ENCODE peak calls at places on chromosomes 16 and 17, in six cellular contexts. V is endodermal cell, G is right lobe of liver, O is heart left ventricle, J is upper lobe of right lung, R is body of pancreas. U is an unnamed sample. For H3K36me3, the result is how much of the 10 kb centered on the place peaks cover.

GRCh38 chr17:50079334-50080095 is 15.6 kb upstream of the PDK2 start:
- DNase-seq in J (no peak), V (peak), G (peak), O (no peak), R (peak), U (no peak)

GRCh38 chr17:35540589-35541404 is 3.3 kb upstream of the SLFN12L start:
- DNase-seq in R (no peak), G (peak), O (peak), V (no peak), J (peak), U (no peak)

GRCh38 chr16:17177242-17177967 is 293.4 kb downstream of the XYLT1 start:
- DNase-seq in G (no peak), O (no peak), V (no peak), J (no peak), R (no peak), U (no peak)

GRCh38 chr16:4498546-4499195 is 22.5 kb downstream of the HMOX2 start:
- DNase-seq in G (no peak), R (no peak), V (no peak), J (no peak), O (no peak), U (no peak)

GRCh38 chr17:82390860-82391435 is 19.4 kb downstream of the UTS2R start:
- DNase-seq in V (no peak), O (peak), G (no peak), R (no peak), J (no peak), U (no peak)

GRCh38 chr17:68384941-68385340 is 72.4 kb downstream of the WIPI1 start:
- DNase-seq in J (no peak), G (no peak), R (no peak), V (peak), O (no peak), U (no peak)

GRCh38 chr17:66507103-66507923 is 204.9 kb downstream of the PRKCA start:
- DNase-seq in G (no peak), V (no peak), J (no peak), O (peak), R (peak), U (peak)

GRCh38 chr16:87172632-87173031 is 144.6 kb downstream of the C16orf95 start:
- DNase-seq in J (no peak), G (no peak), R (no peak), O (no peak), V (peak), U (no peak)

GRCh38 chr17:58329035-58329807 is 626 bp upstream of the TSPOAP1 start:
- DNase-seq in J (peak), V (no peak), G (peak), O (peak), R (no peak), U (no peak)

GRCh38 chr16:31092330-31092729 is 2.3 kb downstream of the VKORC1 start:
- DNase-seq in V (no peak), J (no peak), R (no peak), O (peak), G (no peak), U (no peak)

DNA sequence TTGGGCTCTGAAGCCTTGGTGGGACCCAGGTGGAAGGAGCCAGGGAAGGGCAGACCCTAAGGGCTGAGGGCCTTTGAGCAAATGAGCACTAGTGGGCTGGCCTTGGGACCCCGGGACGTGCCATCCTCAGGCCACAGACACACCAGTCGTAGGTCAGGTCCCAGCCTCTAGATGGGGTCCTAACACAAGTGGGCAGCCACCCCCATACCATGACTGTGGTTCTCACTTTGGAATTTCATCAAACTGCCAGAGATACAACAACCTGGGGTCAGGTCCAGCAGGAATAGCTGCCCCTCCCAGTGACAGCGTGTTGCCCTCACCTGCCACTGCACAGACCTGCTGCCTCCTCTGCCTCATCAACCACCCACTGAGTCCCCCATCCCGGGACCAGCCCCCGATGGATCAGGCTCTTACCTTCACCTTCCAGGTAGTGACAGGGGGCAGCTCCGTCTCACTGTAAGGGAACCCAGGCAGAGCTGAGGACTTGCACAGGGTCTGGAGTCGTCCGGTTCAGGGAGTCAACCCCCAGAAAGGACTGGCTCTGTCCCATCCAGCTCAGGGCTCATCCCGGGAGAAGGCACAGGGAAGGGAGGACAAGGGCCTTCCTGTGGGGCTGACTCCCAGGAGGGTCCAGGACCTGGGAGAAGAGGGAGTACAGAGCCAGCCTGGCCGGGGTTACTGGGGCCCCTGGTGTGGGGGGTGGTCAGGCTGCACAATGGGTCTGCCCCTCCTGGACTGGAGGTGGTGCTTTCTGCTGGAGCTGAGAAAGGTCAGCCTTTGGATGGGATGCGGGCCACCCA is 40.0 kb downstream of the LGALS9 start:
- DNase-seq in R (no peak), O (no peak), J (peak), G (peak), V (peak), U (no peak)
- TF ChIP-seq CTCF in R (no peak), O (no peak), J (no peak), G (no peak), V (peak), U (no peak)

GRCh38 chr17:77479817-77480508 is 339.2 kb downstream of the SEC14L1 start:
- DNase-seq in R (no peak), O (no peak), G (no peak), J (no peak), V (peak), U (no peak)
- H3K36me3 ChIP-seq in R (under half), O (under half), G (under half), J (under half), V (under half), U (under half)

DNA sequence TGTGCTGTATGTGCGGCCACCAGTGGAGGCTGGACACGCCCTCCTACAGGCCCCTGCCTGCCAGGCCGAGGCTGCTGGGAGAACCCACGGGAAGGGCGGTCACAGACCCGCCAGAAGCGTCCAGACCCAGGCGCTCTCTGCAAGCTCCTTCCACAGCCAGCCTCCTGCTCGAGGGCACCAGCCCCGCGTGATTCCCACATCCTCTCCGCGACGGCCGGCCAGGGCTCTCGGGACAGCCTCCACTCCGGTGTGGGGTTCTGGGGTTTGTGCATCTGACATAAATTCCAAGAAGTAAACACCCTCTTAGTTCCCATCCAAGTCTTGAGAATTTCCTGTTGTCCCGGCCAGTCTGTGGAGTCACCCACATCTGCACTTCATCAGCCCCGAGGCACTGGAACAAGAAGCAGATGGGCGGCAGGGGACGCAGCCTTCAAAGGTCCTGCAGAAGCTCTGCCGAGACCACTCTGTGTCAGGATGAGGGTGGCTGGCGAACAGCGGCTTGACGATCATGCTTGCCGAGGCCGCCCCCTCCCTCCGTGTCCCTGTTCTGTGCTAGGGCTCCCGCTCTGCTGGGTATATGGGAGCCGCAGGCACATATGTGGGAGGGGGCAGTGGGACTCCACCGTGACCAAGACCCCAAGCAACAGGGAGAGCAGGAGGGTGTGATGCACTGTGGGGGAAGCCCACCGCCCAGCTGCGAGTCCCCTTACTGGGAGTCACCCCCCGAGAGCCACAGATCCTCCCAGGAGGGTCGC is 2.4 kb upstream of the TMEM204 start:
- DNase-seq in G (no peak), J (no peak), R (peak), V (no peak), O (peak), U (peak)
- TF ChIP-seq CTCF in G (no peak), J (no peak), R (no peak), V (no peak), O (no peak), U (no peak)

DNA sequence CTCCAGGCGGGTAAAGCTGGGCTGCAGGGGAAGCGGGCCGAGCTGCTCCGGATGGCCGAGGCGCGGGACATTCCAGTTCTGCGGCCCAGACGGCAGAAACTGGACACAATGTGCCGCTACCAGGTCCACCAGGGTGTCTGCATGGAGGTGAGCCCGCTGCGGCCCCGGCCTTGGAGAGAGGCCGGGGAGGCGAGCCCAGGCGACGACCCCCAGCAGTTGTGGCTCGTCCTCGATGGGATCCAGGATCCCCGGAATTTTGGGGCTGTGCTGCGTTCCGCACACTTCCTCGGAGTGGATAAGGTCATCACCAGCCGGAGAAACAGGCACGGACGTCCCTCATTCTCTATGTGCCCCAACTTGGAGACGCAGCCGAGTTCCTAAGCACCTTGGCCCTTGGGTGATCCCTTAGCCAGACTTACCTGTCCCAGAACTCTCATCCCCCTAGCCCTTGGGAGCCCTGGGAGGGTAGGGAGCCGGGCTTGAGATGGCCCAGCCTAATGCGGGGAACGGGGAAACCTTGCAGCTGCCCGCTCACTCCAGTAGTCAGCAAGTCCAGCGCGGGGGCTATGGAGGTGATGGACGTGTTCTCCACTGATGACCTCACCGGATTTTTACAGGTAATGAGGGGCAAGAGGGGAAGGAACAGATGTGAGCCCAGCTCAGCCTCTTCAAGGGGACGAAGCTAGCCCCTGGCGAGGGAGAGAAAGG is 801 bp downstream of the MRM1 start:
- DNase-seq in O (no peak), R (peak), J (peak), V (peak), G (no peak), U (peak)
- H3K36me3 ChIP-seq in O (under half), R (under half), J (under half), V (under half), G (under half), U (under half)

GRCh38 chr17:33292981-33293867 is at the start of gene ASIC2:
- DNase-seq in J (no peak), G (no peak), V (peak), R (peak), O (no peak), U (no peak)
- TF ChIP-seq CTCF in J (no peak), G (no peak), V (peak), R (no peak), O (no peak), U (peak)

DNA sequence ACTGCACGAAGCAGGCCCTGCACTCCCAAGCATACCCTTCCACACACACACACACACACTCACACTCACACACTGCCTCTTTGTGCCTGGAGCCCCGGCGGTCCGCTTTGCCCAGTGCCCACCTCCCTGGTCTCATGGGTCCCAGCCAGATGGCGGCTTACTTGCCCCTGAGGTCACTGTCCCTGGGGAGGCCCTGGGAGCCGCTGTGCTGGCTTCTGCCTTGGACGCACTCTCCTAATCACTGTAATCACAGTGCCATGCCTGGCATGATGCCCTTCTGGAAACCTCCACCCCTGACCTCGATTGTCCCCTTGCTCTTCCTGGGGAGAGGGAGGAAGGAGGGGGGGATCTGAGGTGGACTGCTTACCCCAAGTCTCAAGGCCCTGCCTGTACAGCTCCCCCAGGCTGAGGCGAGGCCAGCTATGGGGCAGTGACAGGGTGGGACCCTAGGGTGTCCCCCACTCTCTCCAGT is 36.0 kb downstream of the ARHGAP23 start:
- DNase-seq in R (no peak), G (no peak), V (no peak), O (peak), J (no peak), U (peak)
- H3K36me3 ChIP-seq in R (under half), G (under half), V (under half), O (half or more), J (under half), U (under half)

GRCh38 chr16:58515125-58515870 is at the start of gene SETD6:
- DNase-seq in G (peak), J (peak), R (peak), V (peak), O (peak), U (peak)
- TF ChIP-seq CTCF in G (peak), J (peak), R (peak), V (peak), O (peak), U (peak)

DNA sequence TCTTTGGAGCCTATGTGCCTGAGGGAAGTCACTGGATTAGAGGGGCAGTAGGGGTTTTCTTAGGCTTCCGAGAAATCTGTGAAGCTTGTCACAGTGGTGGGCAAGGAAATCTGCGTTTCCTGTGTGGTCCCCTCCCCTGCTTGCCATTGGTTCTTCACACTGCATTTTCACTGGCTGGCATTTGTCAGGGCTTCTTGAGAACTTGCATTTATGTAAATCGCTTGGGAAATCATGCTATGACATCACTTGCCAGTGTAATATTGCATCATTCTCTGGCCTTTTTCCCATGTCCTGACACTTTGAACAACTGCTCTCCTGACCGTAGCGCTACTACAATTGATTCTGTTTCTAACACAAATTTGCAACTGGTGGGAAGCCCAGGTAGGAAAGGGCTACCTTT is 1.8 kb downstream of the CACNG3 start:
- DNase-seq in V (peak), J (no peak), O (no peak), R (no peak), G (no peak), U (no peak)
- H3K36me3 ChIP-seq in V (under half), J (under half), O (under half), R (under half), G (under half), U (under half)

DNA sequence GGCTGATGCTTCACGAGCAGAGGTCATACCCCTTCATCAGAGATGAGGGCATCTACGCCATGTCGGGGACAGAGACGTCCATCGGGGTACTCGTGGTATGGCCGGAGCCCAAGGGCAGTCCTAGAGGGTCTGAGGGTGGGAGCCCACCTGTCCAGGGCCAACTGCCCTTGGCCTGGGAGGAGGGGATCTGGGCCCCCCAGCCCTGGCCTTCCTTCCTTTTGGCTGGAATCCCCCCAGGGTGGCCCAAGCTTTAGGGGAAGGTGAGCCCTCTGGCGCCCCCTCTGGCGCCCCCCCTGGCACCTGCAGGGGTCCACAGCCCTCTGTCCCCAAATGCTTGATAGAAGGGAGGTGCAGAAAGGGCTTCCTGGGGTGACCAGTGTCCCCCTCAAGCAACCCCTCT is 69.3 kb downstream of the SCNN1B start:
- DNase-seq in V (no peak), J (no peak), O (no peak), G (no peak), R (no peak), U (no peak)
- TF ChIP-seq CTCF in V (peak), J (no peak), O (no peak), G (no peak), R (no peak), U (no peak)